ENCODE peak calls at places on chromosomes 3 and 15, in four cellular contexts. K, N, M and L are unnamed samples.

GRCh38 chr15:89728254-89728653 is 22.8 kb downstream of the MESP1 start:
- DNase-seq in K (peak; percentile 31), M (no peak), N (no peak), L (no peak)

GRCh38 chr3:45910892-45911291 is 24.5 kb downstream of the CCR9 start:
- DNase-seq in N (no peak), K (no peak), M (no peak), L (no peak)

GRCh38 chr3:105606052-105606451 is 239.3 kb downstream of the ALCAM start:
- DNase-seq in N (no peak), K (peak; percentile 21), M (no peak), L (no peak)

GRCh38 chr3:194203482-194204035 is 67.6 kb downstream of the HES1 start:
- DNase-seq in K (no peak), N (no peak), M (no peak), L (no peak)

GRCh38 chr3:78870484-78870883 is 897.3 kb downstream of the ROBO1 start:
- DNase-seq in M (no peak), N (no peak), K (no peak), L (no peak)

GRCh38 chr3:86976206-86976605 is 14.7 kb downstream of the VGLL3 start:
- DNase-seq in N (no peak), K (no peak), M (no peak), L (no peak)

GRCh38 chr3:127652246-127652995 is 20.3 kb upstream of the ABTB1 start:
- DNase-seq in N (peak; percentile 6), M (no peak), K (peak; percentile 81), L (peak; percentile 14)

GRCh38 chr15:43519207-43519606 is 1.8 kb downstream of the MAP1A start:
- DNase-seq in K (no peak), M (no peak), N (no peak), L (no peak)

GRCh38 chr3:183080628-183081027 is 18.7 kb downstream of the MCCC1 start:
- DNase-seq in N (no peak), K (no peak), M (no peak), L (no peak)

GRCh38 chr3:194112120-194113106 is 23.5 kb upstream of the HES1 start:
- DNase-seq in M (no peak), N (peak; percentile 92), K (no peak), L (peak; percentile 96)

GRCh38 chr3:196093271-196094111 is 11.6 kb upstream of the TFRC start:
- DNase-seq in M (no peak), K (no peak), N (no peak), L (no peak)

GRCh38 chr15:43067717-43068461 is 37.9 kb downstream of the UBR1 start:
- DNase-seq in N (no peak), K (peak; percentile 28), M (no peak), L (no peak)

GRCh38 chr3:32018723-32019564 is 37.4 kb downstream of the ZNF860 start:
- DNase-seq in N (no peak), M (peak; percentile 24), K (peak; percentile 68), L (peak; percentile 14)

GRCh38 chr3:50600141-50600753 is 11.3 kb downstream of the CISH start:
- DNase-seq in N (no peak), K (no peak), M (no peak), L (no peak)

GRCh38 chr3:120743556-120744195 is 1.1 kb downstream of the GTF2E1 start:
- DNase-seq in M (no peak), N (no peak), K (peak; percentile 20), L (no peak)

GRCh38 chr3:133712017-133712416 is 34.2 kb upstream of the TF start:
- DNase-seq in K (no peak), N (no peak), M (no peak), L (no peak)

GRCh38 chr15:40633178-40633577 is 39.1 kb downstream of the KNL1 start:
- DNase-seq in K (no peak), M (peak; percentile 23), N (no peak), L (no peak)

GRCh38 chr15:45448516-45448915 is 70.2 kb upstream of the GATM start:
- DNase-seq in K (no peak), N (no peak), M (no peak), L (no peak)

GRCh38 chr15:57422113-57422754 is 45.9 kb downstream of the CGNL1 start:
- DNase-seq in N (no peak), K (peak; percentile 34), M (no peak), L (no peak)

GRCh38 chr15:79244876-79245275 is 37.6 kb upstream of the ANKRD34C start:
- DNase-seq in M (no peak), K (no peak), N (no peak), L (no peak)

GRCh38 chr15:93466380-93466779 is 377.4 kb upstream of the RGMA start:
- DNase-seq in K (no peak), N (no peak), M (no peak), L (no peak)

GRCh38 chr15:74523982-74524381 is 17.0 kb upstream of the ARID3B start:
- DNase-seq in N (no peak), M (no peak), K (no peak), L (no peak)

GRCh38 chr15:73329501-73330200 is 39.1 kb downstream of the HCN4 start:
- DNase-seq in K (no peak), M (no peak), N (no peak), L (no peak)

GRCh38 chr3:13215940-13216546 is 142.8 kb upstream of the IQSEC1 start:
- DNase-seq in M (no peak), K (peak; percentile 80), N (no peak), L (no peak)

GRCh38 chr3:53649816-53650215 is 155.4 kb downstream of the CACNA1D start:
- DNase-seq in M (no peak), N (no peak), K (no peak), L (no peak)

GRCh38 chr3:43707998-43708397 is 17.3 kb downstream of the ABHD5 start:
- DNase-seq in K (peak; percentile 85), N (no peak), M (no peak), L (no peak)

GRCh38 chr3:2802429-2802828 is 307.7 kb downstream of the IL5RA start:
- DNase-seq in N (no peak), K (no peak), M (no peak), L (no peak)

GRCh38 chr15:70314652-70315051 is 216.9 kb upstream of the TLE3 start:
- DNase-seq in M (no peak), N (no peak), K (no peak), L (no peak)

GRCh38 chr3:129064969-129065726 is 4.6 kb downstream of the GP9 start:
- DNase-seq in K (no peak), M (no peak), N (no peak), L (no peak)

GRCh38 chr3:193605876-193606275 is 12.9 kb downstream of the OPA1 start:
- DNase-seq in M (peak; percentile 28), K (peak; percentile 70), N (peak; percentile 39), L (peak; percentile 74)

GRCh38 chr3:12395349-12396012 is 88.8 kb upstream of the TSEN2 start:
- DNase-seq in K (no peak), N (no peak), M (no peak), L (no peak)

GRCh38 chr3:74613060-74613459 is 1.4 kb downstream of the CNTN3 start:
- DNase-seq in N (no peak), K (peak; percentile 37), M (no peak), L (no peak)

GRCh38 chr15:53197426-53197839 is 407.3 kb upstream of the ONECUT1 start:
- DNase-seq in K (peak; percentile 55), N (peak; percentile 5), M (no peak), L (peak; percentile 45)